ENCODE peak calls at places on chromosomes 11 and 22, in eight cellular contexts. One of them, this sample, is unnamed.

GRCh38 chr11:115929618-115930129 is 425.5 kb upstream of the CADM1 start:
- DNase-seq in A549: no peak
- DNase-seq in skeletal muscle cell: no peak
- DNase-seq in choroid plexus epithelial cell: no peak
- DNase-seq in CD4-positive, alpha-beta memory T cell: no peak
- DNase-seq in IMR-90: no peak
- DNase-seq in GM23248: no peak
- DNase-seq in fibroblast of villous mesenchyme: no peak
- DNase-seq in this sample: no peak

GRCh38 chr22:24440718-24441405 is 13.5 kb downstream of the ADORA2A start:
- DNase-seq in skeletal muscle cell: no peak
- DNase-seq in GM23248: no peak
- DNase-seq in CD4-positive, alpha-beta memory T cell: no peak
- DNase-seq in IMR-90: no peak
- DNase-seq in fibroblast of villous mesenchyme: no peak
- DNase-seq in A549: no peak
- DNase-seq in choroid plexus epithelial cell: no peak
- DNase-seq in this sample: no peak

GRCh38 chr22:48918585-48919186 is 909.0 kb downstream of the BRD1 start:
- DNase-seq in skeletal muscle cell: no peak
- DNase-seq in A549: no peak
- DNase-seq in CD4-positive, alpha-beta memory T cell: no peak
- DNase-seq in GM23248: no peak
- DNase-seq in IMR-90: no peak
- DNase-seq in fibroblast of villous mesenchyme: no peak
- DNase-seq in choroid plexus epithelial cell: no peak
- DNase-seq in this sample: no peak

GRCh38 chr11:124837491-124837856 is 27.8 kb upstream of the ROBO3 start:
- DNase-seq in skeletal muscle cell: peak
- DNase-seq in choroid plexus epithelial cell: peak
- DNase-seq in GM23248: peak
- DNase-seq in A549: peak
- DNase-seq in CD4-positive, alpha-beta memory T cell: no peak
- DNase-seq in fibroblast of villous mesenchyme: peak
- DNase-seq in IMR-90: peak
- DNase-seq in this sample: peak

GRCh38 chr11:126686938-126687337 is 313.6 kb downstream of the KIRREL3 start:
- DNase-seq in skeletal muscle cell: no peak
- DNase-seq in CD4-positive, alpha-beta memory T cell: no peak
- DNase-seq in IMR-90: no peak
- DNase-seq in choroid plexus epithelial cell: no peak
- DNase-seq in A549: no peak
- DNase-seq in fibroblast of villous mesenchyme: no peak
- DNase-seq in GM23248: no peak
- DNase-seq in this sample: no peak

GRCh38 chr11:35523351-35523768 is 2.1 kb downstream of the PAMR1 start:
- DNase-seq in choroid plexus epithelial cell: peak
- DNase-seq in IMR-90: peak
- DNase-seq in skeletal muscle cell: no peak
- DNase-seq in A549: no peak
- DNase-seq in CD4-positive, alpha-beta memory T cell: no peak
- DNase-seq in fibroblast of villous mesenchyme: peak
- DNase-seq in GM23248: peak
- DNase-seq in this sample: peak

GRCh38 chr22:17770180-17771077 is 3.8 kb downstream of the BID start:
- DNase-seq in CD4-positive, alpha-beta memory T cell: no peak
- DNase-seq in skeletal muscle cell: no peak
- DNase-seq in A549: no peak
- DNase-seq in GM23248: no peak
- DNase-seq in fibroblast of villous mesenchyme: no peak
- DNase-seq in choroid plexus epithelial cell: no peak
- DNase-seq in IMR-90: no peak
- DNase-seq in this sample: no peak

GRCh38 chr22:46696225-46696518 is 41.9 kb downstream of the CERK start:
- DNase-seq in choroid plexus epithelial cell: no peak
- DNase-seq in IMR-90: no peak
- DNase-seq in fibroblast of villous mesenchyme: no peak
- DNase-seq in A549: no peak
- DNase-seq in GM23248: no peak
- DNase-seq in skeletal muscle cell: no peak
- DNase-seq in CD4-positive, alpha-beta memory T cell: no peak
- DNase-seq in this sample: no peak

GRCh38 chr22:22933100-22933806 is 45.6 kb downstream of the IGLL5 start:
- DNase-seq in A549: no peak
- DNase-seq in CD4-positive, alpha-beta memory T cell: no peak
- DNase-seq in fibroblast of villous mesenchyme: no peak
- DNase-seq in choroid plexus epithelial cell: no peak
- DNase-seq in GM23248: no peak
- DNase-seq in skeletal muscle cell: no peak
- DNase-seq in IMR-90: no peak
- DNase-seq in this sample: no peak

GRCh38 chr11:111378773-111379499 is at the start of gene POU2AF1:
- DNase-seq in GM23248: peak
- DNase-seq in A549: no peak
- DNase-seq in skeletal muscle cell: peak
- DNase-seq in choroid plexus epithelial cell: peak
- DNase-seq in fibroblast of villous mesenchyme: no peak
- DNase-seq in CD4-positive, alpha-beta memory T cell: peak
- DNase-seq in IMR-90: peak
- DNase-seq in this sample: peak

GRCh38 chr11:78715639-78716311 is 141.1 kb upstream of the NARS2 start:
- DNase-seq in GM23248: peak
- DNase-seq in IMR-90: peak
- DNase-seq in skeletal muscle cell: peak
- DNase-seq in CD4-positive, alpha-beta memory T cell: no peak
- DNase-seq in choroid plexus epithelial cell: peak
- DNase-seq in A549: peak
- DNase-seq in fibroblast of villous mesenchyme: peak
- DNase-seq in this sample: peak

DNA sequence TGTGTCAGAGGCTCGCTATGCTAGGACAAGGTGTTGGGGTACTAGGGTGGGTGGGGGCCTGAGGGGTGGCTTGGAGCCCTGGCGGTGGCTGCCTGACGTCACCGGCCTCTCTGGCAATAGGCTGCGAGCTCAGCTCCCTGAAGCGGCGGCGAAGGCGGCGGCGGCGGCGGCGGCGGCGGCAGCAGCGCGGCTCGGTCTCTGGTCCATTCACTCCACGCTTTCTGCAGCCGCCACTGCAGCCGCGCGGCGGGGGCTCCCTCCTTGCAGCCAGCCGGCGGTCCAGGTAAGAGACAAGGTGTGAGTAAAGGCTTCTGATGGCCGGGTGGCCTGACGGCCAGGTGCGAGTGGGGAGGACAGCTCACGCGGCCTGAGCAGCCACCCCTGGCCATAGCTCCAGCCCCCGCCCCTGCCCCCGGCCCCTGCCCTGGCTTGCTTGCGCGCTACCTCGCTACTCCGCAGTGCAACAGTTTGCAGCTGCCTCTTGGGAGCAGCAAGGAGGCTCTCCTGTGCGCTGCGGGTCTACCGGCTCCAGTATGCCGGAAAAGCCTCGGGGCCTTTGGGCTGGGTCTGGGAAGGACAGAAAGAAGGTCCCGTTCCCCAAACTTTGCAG is at the start of gene C11orf87:
- DNase-seq in IMR-90: no peak
- DNase-seq in GM23248: peak
- DNase-seq in A549: no peak
- DNase-seq in choroid plexus epithelial cell: peak
- DNase-seq in CD4-positive, alpha-beta memory T cell: no peak
- DNase-seq in skeletal muscle cell: no peak
- DNase-seq in fibroblast of villous mesenchyme: no peak
- DNase-seq in this sample: no peak
- H3K4me3 ChIP-seq in IMR-90: peak
- H3K4me3 ChIP-seq in GM23248: peak
- H3K4me3 ChIP-seq in A549: peak
- H3K4me3 ChIP-seq in choroid plexus epithelial cell: peak
- H3K4me3 ChIP-seq in CD4-positive, alpha-beta memory T cell: no peak
- H3K4me3 ChIP-seq in skeletal muscle cell: peak
- H3K4me3 ChIP-seq in fibroblast of villous mesenchyme: peak
- H3K4me3 ChIP-seq in this sample: peak

DNA sequence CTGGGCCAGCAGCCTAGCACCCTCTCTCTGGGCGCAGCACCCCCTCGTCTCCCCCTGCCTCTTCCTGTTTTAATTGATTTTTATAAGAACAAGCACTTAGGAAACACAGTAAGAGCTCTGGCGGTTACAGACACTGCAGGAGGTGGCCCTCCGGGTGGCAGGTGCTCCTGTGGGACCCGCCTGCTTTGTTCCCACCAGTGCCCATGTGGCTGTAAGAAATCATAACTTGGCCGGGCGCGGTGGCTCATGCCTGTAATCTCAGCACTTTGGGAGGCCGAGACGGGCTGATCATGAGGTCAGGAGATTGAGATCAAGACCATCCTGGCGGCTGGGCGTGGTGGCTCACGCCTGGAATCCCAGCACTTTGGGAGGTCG is 18.4 kb downstream of the TSPAN4 start:
- DNase-seq in IMR-90: no peak
- DNase-seq in GM23248: no peak
- DNase-seq in CD4-positive, alpha-beta memory T cell: no peak
- DNase-seq in A549: no peak
- DNase-seq in choroid plexus epithelial cell: no peak
- DNase-seq in skeletal muscle cell: no peak
- DNase-seq in fibroblast of villous mesenchyme: no peak
- DNase-seq in this sample: no peak
- H3K4me3 ChIP-seq in IMR-90: no peak
- H3K4me3 ChIP-seq in GM23248: no peak
- H3K4me3 ChIP-seq in CD4-positive, alpha-beta memory T cell: no peak
- H3K4me3 ChIP-seq in A549: no peak
- H3K4me3 ChIP-seq in choroid plexus epithelial cell: no peak
- H3K4me3 ChIP-seq in skeletal muscle cell: no peak
- H3K4me3 ChIP-seq in fibroblast of villous mesenchyme: no peak
- H3K4me3 ChIP-seq in this sample: no peak

GRCh38 chr11:117457835-117458234 is 130.2 kb downstream of the CEP164 start:
- DNase-seq in choroid plexus epithelial cell: no peak
- DNase-seq in GM23248: no peak
- DNase-seq in IMR-90: no peak
- DNase-seq in A549: no peak
- DNase-seq in skeletal muscle cell: no peak
- DNase-seq in fibroblast of villous mesenchyme: no peak
- DNase-seq in CD4-positive, alpha-beta memory T cell: no peak
- DNase-seq in this sample: no peak
- H3K4me3 ChIP-seq in choroid plexus epithelial cell: no peak
- H3K4me3 ChIP-seq in GM23248: no peak
- H3K4me3 ChIP-seq in IMR-90: no peak
- H3K4me3 ChIP-seq in A549: no peak
- H3K4me3 ChIP-seq in skeletal muscle cell: no peak
- H3K4me3 ChIP-seq in fibroblast of villous mesenchyme: no peak
- H3K4me3 ChIP-seq in CD4-positive, alpha-beta memory T cell: no peak
- H3K4me3 ChIP-seq in this sample: no peak

GRCh38 chr11:65571420-65571819 is 918 bp upstream of the FAM89B start:
- DNase-seq in fibroblast of villous mesenchyme: no peak
- DNase-seq in GM23248: no peak
- DNase-seq in skeletal muscle cell: no peak
- DNase-seq in A549: no peak
- DNase-seq in CD4-positive, alpha-beta memory T cell: no peak
- DNase-seq in choroid plexus epithelial cell: no peak
- DNase-seq in IMR-90: no peak
- DNase-seq in this sample: no peak
- H3K4me3 ChIP-seq in fibroblast of villous mesenchyme: peak
- H3K4me3 ChIP-seq in GM23248: peak
- H3K4me3 ChIP-seq in skeletal muscle cell: peak
- H3K4me3 ChIP-seq in A549: peak
- H3K4me3 ChIP-seq in CD4-positive, alpha-beta memory T cell: peak
- H3K4me3 ChIP-seq in choroid plexus epithelial cell: peak
- H3K4me3 ChIP-seq in IMR-90: no peak
- H3K4me3 ChIP-seq in this sample: peak

GRCh38 chr22:40808018-40808841 is 10.9 kb downstream of the SLC25A17 start:
- DNase-seq in A549: no peak
- DNase-seq in choroid plexus epithelial cell: peak
- DNase-seq in IMR-90: peak
- DNase-seq in CD4-positive, alpha-beta memory T cell: no peak
- DNase-seq in GM23248: no peak
- DNase-seq in fibroblast of villous mesenchyme: peak
- DNase-seq in skeletal muscle cell: no peak
- DNase-seq in this sample: peak
- H3K4me3 ChIP-seq in A549: no peak
- H3K4me3 ChIP-seq in choroid plexus epithelial cell: no peak
- H3K4me3 ChIP-seq in IMR-90: no peak
- H3K4me3 ChIP-seq in CD4-positive, alpha-beta memory T cell: no peak
- H3K4me3 ChIP-seq in GM23248: no peak
- H3K4me3 ChIP-seq in fibroblast of villous mesenchyme: no peak
- H3K4me3 ChIP-seq in skeletal muscle cell: no peak
- H3K4me3 ChIP-seq in this sample: no peak

DNA sequence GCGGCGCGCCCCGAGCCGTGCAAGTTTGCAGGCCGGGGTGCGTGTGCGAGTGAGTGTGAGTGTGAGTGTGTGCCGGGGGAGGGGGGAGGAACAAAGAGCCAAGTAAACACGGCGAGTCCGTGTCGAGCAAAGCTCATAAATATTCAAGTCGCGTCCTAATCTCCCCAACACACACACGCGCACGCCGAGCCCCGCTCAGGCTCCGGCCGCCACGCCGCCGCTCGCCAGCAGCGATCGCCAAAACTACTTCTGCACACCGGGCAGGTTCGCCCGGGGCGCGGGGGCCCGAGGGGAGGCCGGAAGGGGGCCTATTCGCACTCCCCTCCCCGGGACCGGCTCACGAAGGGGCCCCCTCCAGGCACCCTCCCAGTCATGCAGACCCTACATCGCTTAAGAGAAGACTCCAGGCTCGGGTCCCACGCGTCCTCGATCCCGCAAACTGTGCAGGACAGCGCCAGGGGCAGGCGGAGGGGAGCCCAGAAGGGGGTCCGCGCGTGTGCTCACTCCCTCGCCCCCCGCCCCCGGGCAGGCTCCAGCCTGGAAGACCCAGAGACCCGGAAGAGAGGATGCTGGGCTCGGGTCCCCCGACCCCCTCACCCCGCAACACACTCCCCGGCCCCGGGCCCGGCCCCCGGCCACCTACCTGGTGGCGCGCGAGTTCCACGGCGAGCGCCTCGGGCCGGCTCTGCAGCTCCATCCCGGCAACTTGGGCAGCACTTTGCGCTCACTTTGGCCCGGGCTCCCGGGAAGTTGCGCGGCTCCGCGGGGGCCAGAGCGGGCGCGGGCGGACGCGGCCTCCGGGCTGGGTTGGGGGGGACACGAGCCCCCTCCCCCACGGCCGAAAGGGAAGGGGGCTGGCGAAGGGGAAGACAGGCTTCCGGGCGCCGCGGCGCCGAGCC is 703 bp downstream of the PHF21B start:
- DNase-seq in GM23248: peak
- DNase-seq in fibroblast of villous mesenchyme: peak
- DNase-seq in choroid plexus epithelial cell: peak
- DNase-seq in IMR-90: no peak
- DNase-seq in A549: peak
- DNase-seq in skeletal muscle cell: no peak
- DNase-seq in CD4-positive, alpha-beta memory T cell: no peak
- DNase-seq in this sample: peak
- H3K4me3 ChIP-seq in GM23248: peak
- H3K4me3 ChIP-seq in fibroblast of villous mesenchyme: peak
- H3K4me3 ChIP-seq in choroid plexus epithelial cell: no peak
- H3K4me3 ChIP-seq in IMR-90: peak
- H3K4me3 ChIP-seq in A549: peak
- H3K4me3 ChIP-seq in skeletal muscle cell: peak
- H3K4me3 ChIP-seq in CD4-positive, alpha-beta memory T cell: no peak
- H3K4me3 ChIP-seq in this sample: no peak